ENCODE peak calls at places on chromosomes 3 and 15, in four cellular contexts. D is K562, W is IMR-90, N is GM12878. M is an unnamed sample.

GRCh38 chr15:76185716-76186115 is 125.6 kb downstream of the ETFA start:
- DNase-seq in D (peak; percentile 68), W (peak; percentile 75), N (no peak), M (peak; percentile 66)

GRCh38 chr15:94653071-94653470 is 421.7 kb downstream of the MCTP2 start:
- DNase-seq in W (no peak), D (no peak), N (no peak), M (no peak)

GRCh38 chr3:98021821-98022220 is 13.3 kb downstream of the GABRR3 start:
- DNase-seq in D (no peak), W (peak; percentile 63), N (no peak), M (no peak)

GRCh38 chr3:151305081-151305777 is 11.4 kb downstream of the GPR87 start:
- DNase-seq in D (no peak), N (no peak), W (peak; percentile 95), M (no peak)

GRCh38 chr3:30693470-30694120 is 87.2 kb downstream of the TGFBR2 start:
- DNase-seq in D (peak; percentile 19), W (peak; percentile 77), N (peak; percentile 16), M (peak; percentile 85)

GRCh38 chr3:157769378-157769777 is 266.2 kb upstream of the VEPH1 start:
- DNase-seq in D (no peak), N (no peak), W (no peak), M (no peak)

GRCh38 chr3:138687236-138687635 is 78.7 kb downstream of the FAIM start:
- DNase-seq in N (no peak), D (no peak), W (peak; percentile 65), M (no peak)

GRCh38 chr15:60392601-60392985 is 5.2 kb downstream of the ANXA2 start:
- DNase-seq in W (peak; percentile 78), N (no peak), D (no peak), M (peak; percentile 66)

GRCh38 chr3:25088284-25088683 is 339.8 kb upstream of the RARB start:
- DNase-seq in N (no peak), W (no peak), D (no peak), M (no peak)

GRCh38 chr15:101559938-101560337 is 70.4 kb upstream of the PCSK6 start:
- DNase-seq in D (no peak), W (no peak), N (no peak), M (no peak)

GRCh38 chr15:39230205-39230916 is 350.5 kb upstream of the THBS1 start:
- DNase-seq in D (no peak), N (no peak), W (no peak), M (peak; percentile 100)

GRCh38 chr3:49454457-49454856 is 15.6 kb upstream of the DAG1 start:
- DNase-seq in D (peak; percentile 25), W (no peak), N (no peak), M (no peak)

GRCh38 chr3:14915636-14916222 is 31.7 kb upstream of the NR2C2 start:
- DNase-seq in D (no peak), N (no peak), W (no peak), M (no peak)

DNA sequence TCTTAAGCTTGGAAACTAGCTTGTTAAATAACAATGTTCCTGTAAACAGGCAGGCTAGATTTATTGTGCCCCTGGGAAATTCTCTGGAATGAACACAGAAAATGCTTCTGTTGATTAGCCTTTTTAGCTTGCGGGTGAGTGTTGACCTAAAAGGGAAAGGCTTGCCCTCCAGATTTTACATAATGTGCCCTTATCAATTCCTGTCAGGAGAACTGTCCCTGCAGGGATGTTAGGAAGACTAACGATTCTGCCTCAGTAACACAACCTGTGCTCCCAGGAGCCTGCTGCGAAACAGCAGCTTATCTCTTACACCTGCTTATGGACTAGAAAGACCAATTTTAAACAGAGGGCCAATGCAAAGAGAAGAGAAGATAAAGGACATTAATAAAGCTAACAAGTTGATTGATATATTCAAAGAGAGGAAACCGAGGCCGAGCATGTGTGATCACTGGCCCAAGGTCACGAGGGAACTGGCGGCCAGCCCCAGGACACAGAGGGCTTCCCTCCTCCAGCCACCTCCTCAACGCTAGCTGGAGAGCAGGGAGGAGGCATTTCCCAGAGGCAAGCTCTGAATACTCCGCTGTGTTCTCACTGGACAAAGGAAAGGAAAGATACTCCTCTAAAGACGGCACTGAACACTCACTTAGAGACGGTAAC is 48.4 kb upstream of the TJP1 start:
- DNase-seq in N (no peak), W (no peak), D (no peak), M (no peak)
- TF ChIP-seq FOS in N (no peak), W (no peak), D (no peak), M (no peak)

GRCh38 chr3:51389423-51390183 is 1.5 kb upstream of the RBM15B start:
- DNase-seq in W (peak; percentile 50), N (no peak), D (peak; percentile 33), M (peak; percentile 53)
- H3K4me2 ChIP-seq in W (no peak overlapping the region), N (no peak overlapping the region), D (no peak overlapping the region), M (no peak overlapping the region)

GRCh38 chr3:65398953-65399352 is 639.8 kb downstream of the MAGI1 start:
- DNase-seq in D (no peak), W (peak; percentile 58), N (no peak), M (peak; percentile 73)
- TF ChIP-seq POLR2A in D (no peak), W (no peak), N (no peak), M (no peak)

GRCh38 chr3:195549001-195549400 is 5.9 kb upstream of the PPP1R2 start:
- DNase-seq in N (no peak), W (no peak), D (no peak), M (peak; percentile 39)

GRCh38 chr3:195548496-195548895 is 5.4 kb upstream of the PPP1R2 start:
- DNase-seq in D (no peak), N (no peak), W (no peak), M (no peak)

GRCh38 chr3:195551381-195551978 is 8.4 kb upstream of the PPP1R2 start:
- DNase-seq in N (no peak), D (no peak), W (no peak), M (no peak)

GRCh38 chr3:195550723-195551122 is 7.6 kb upstream of the PPP1R2 start:
- DNase-seq in N (no peak), W (no peak), D (no peak), M (no peak)

DNA sequence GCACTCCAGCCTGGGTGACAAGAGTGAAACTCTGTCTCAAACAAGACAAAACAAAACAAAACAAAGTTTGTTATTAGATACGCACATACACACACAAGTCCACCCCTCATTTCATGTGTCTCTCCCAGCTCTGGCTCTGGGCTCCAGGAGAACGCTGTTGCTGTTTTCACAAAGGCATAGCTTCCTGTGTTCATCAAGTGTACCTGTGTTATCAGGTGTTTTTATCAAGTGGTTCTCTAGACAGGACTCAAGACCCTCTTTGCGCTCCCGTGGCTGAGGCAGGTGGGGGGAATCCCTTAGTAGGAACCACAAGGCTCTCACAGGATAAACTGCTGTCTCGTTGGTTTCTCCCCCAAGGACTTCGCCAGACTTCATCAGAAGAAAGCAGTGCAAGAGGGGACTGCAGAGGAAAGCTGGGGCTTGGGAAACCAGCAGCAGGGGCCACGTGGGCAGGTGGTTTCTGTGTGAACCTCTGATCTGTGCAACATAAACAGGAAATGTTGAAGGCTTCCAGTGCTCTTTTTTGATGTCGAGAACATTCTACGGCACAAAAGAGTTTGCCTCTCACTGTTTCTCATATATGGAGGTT is 6.9 kb upstream of the PPP1R2 start:
- DNase-seq in W (no peak), N (peak; percentile 61), D (no peak), M (peak; percentile 18)
- TF ChIP-seq FOS in W (no peak), N (no peak), D (no peak), M (no peak)